ENCODE peak calls at places on chromosomes 2 and 18, in four cellular contexts. One of them, this sample, is unnamed.

GRCh38 chr2:241230435-241230834 is 42.0 kb downstream of the ANO7 start:
- DNase-seq in nephron progenitor cell: no peak
- DNase-seq in activated B cell treated with CpG ODN at 0.5 μM for 24 hours: no peak
- DNase-seq in OCI-LY7: no peak
- DNase-seq in this sample: no peak

GRCh38 chr2:211216221-211216620 is 659.8 kb downstream of the CPS1 start:
- DNase-seq in activated B cell treated with CpG ODN at 0.5 μM for 24 hours: no peak
- DNase-seq in OCI-LY7: peak; percentile 7
- DNase-seq in nephron progenitor cell: no peak
- DNase-seq in this sample: no peak

GRCh38 chr2:6791682-6792081 is 74.0 kb downstream of the CMPK2 start:
- DNase-seq in OCI-LY7: peak; percentile 34
- DNase-seq in nephron progenitor cell: no peak
- DNase-seq in activated B cell treated with CpG ODN at 0.5 μM for 24 hours: no peak
- DNase-seq in this sample: no peak

GRCh38 chr2:11530864-11531451 is 2.9 kb upstream of the GREB1 start:
- DNase-seq in OCI-LY7: no peak
- DNase-seq in activated B cell treated with CpG ODN at 0.5 μM for 24 hours: no peak
- DNase-seq in nephron progenitor cell: no peak
- DNase-seq in this sample: no peak

GRCh38 chr18:23933407-23933806 is 81.1 kb upstream of the TTC39C start:
- DNase-seq in activated B cell treated with CpG ODN at 0.5 μM for 24 hours: no peak
- DNase-seq in nephron progenitor cell: no peak
- DNase-seq in OCI-LY7: no peak
- DNase-seq in this sample: no peak

GRCh38 chr2:123851281-123851680 is 173.8 kb upstream of the CNTNAP5 start:
- DNase-seq in activated B cell treated with CpG ODN at 0.5 μM for 24 hours: no peak
- DNase-seq in OCI-LY7: no peak
- DNase-seq in nephron progenitor cell: no peak
- DNase-seq in this sample: no peak

GRCh38 chr2:127498386-127498785 is 27.9 kb downstream of the IWS1 start:
- DNase-seq in nephron progenitor cell: no peak
- DNase-seq in activated B cell treated with CpG ODN at 0.5 μM for 24 hours: no peak
- DNase-seq in OCI-LY7: no peak
- DNase-seq in this sample: no peak

GRCh38 chr2:189829092-189829843 is 45.0 kb downstream of the PMS1 start:
- DNase-seq in OCI-LY7: no peak
- DNase-seq in nephron progenitor cell: no peak
- DNase-seq in activated B cell treated with CpG ODN at 0.5 μM for 24 hours: no peak
- DNase-seq in this sample: no peak

GRCh38 chr18:48475635-48476549 is 62.9 kb upstream of the CTIF start:
- DNase-seq in nephron progenitor cell: peak; percentile 60
- DNase-seq in OCI-LY7: peak; percentile 52
- DNase-seq in activated B cell treated with CpG ODN at 0.5 μM for 24 hours: no peak
- DNase-seq in this sample: no peak

GRCh38 chr2:149002891-149003740 is 35.4 kb upstream of the LYPD6B start:
- DNase-seq in nephron progenitor cell: no peak
- DNase-seq in OCI-LY7: no peak
- DNase-seq in activated B cell treated with CpG ODN at 0.5 μM for 24 hours: no peak
- DNase-seq in this sample: no peak

GRCh38 chr2:71680925-71681324 is 227.6 kb downstream of the DYSF start:
- DNase-seq in nephron progenitor cell: no peak
- DNase-seq in OCI-LY7: no peak
- DNase-seq in activated B cell treated with CpG ODN at 0.5 μM for 24 hours: no peak
- DNase-seq in this sample: peak; percentile 25

GRCh38 chr2:34368304-34368703 is 769.2 kb upstream of the FAM98A start:
- DNase-seq in OCI-LY7: no peak
- DNase-seq in activated B cell treated with CpG ODN at 0.5 μM for 24 hours: no peak
- DNase-seq in nephron progenitor cell: no peak
- DNase-seq in this sample: no peak

GRCh38 chr2:66494708-66495107 is 59.8 kb downstream of the MEIS1 start:
- DNase-seq in OCI-LY7: no peak
- DNase-seq in nephron progenitor cell: no peak
- DNase-seq in activated B cell treated with CpG ODN at 0.5 μM for 24 hours: no peak
- DNase-seq in this sample: no peak

GRCh38 chr2:149799296-149799695 is 211.7 kb upstream of the MMADHC start:
- DNase-seq in nephron progenitor cell: no peak
- DNase-seq in activated B cell treated with CpG ODN at 0.5 μM for 24 hours: no peak
- DNase-seq in OCI-LY7: no peak
- DNase-seq in this sample: no peak

GRCh38 chr18:28584726-28585125 is 407.8 kb upstream of the CDH2 start:
- DNase-seq in OCI-LY7: no peak
- DNase-seq in nephron progenitor cell: peak; percentile 30
- DNase-seq in activated B cell treated with CpG ODN at 0.5 μM for 24 hours: no peak
- DNase-seq in this sample: no peak

GRCh38 chr18:64365106-64365505 is 216.2 kb upstream of the LINC00305 start:
- DNase-seq in nephron progenitor cell: no peak
- DNase-seq in activated B cell treated with CpG ODN at 0.5 μM for 24 hours: no peak
- DNase-seq in OCI-LY7: no peak
- DNase-seq in this sample: no peak

GRCh38 chr2:26970928-26971627 is 641 bp downstream of the MAPRE3 start:
- DNase-seq in nephron progenitor cell: peak; percentile 26
- DNase-seq in activated B cell treated with CpG ODN at 0.5 μM for 24 hours: no peak
- DNase-seq in OCI-LY7: no peak
- DNase-seq in this sample: no peak

GRCh38 chr18:68041327-68041726 is 524.8 kb upstream of the DSEL start:
- DNase-seq in nephron progenitor cell: no peak
- DNase-seq in OCI-LY7: no peak
- DNase-seq in activated B cell treated with CpG ODN at 0.5 μM for 24 hours: no peak
- DNase-seq in this sample: no peak

GRCh38 chr2:226739508-226740030 is 60.1 kb downstream of the IRS1 start:
- DNase-seq in OCI-LY7: no peak
- DNase-seq in activated B cell treated with CpG ODN at 0.5 μM for 24 hours: no peak
- DNase-seq in nephron progenitor cell: no peak
- DNase-seq in this sample: no peak

GRCh38 chr2:94997981-94998920 is 27.3 kb upstream of the MAL start:
- DNase-seq in OCI-LY7: no peak
- DNase-seq in activated B cell treated with CpG ODN at 0.5 μM for 24 hours: no peak
- DNase-seq in nephron progenitor cell: no peak
- DNase-seq in this sample: no peak

DNA sequence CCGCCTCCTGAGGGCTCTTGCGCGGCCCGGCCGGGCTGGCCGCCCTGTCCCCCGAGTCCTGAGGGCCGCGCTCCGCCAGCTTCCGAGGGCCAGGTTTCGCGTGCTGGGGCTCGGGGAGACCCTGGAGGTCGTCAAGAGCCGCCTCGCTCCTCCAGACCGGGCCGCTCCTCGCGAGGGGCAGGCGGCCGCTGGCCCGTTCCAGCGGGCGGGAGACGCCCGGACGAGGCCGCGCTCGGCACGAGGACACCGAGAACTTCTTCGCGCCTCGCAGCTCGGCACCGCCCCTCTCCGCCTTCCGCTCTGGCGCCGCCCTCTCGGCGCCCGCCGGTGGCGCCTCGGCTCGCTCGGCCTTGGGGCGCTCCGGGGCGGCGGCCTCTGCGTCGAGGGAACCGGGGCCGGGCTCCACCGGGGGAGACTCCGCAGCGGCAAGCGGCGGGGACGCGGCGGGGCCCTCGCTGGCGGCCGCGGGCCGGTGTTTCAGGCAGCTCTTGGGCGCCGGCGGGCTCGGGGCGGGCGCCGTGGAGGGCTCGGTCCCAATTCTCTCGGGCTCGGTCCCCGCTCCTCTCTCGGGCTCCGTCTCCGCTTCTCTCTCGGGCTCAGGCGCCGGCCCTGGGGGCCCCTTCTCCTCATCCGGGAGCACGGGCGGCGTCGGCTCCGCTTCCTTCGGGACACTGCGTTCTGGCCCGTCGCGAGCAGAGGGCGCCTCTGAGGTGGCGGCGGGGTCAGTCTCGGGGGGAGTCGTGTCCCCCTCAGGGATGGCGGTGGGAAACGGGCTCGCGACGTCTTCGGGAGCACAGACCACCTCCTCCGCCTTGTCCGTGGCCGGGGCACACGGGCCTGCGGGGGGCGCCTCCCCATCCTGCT is 91.6 kb upstream of the MGAT4A start:
- DNase-seq in activated B cell treated with CpG ODN at 0.5 μM for 24 hours: peak; percentile 41
- DNase-seq in nephron progenitor cell: peak; percentile 76
- DNase-seq in OCI-LY7: no peak
- DNase-seq in this sample: no peak
- TF ChIP-seq CTCF in activated B cell treated with CpG ODN at 0.5 μM for 24 hours: no peak
- TF ChIP-seq CTCF in nephron progenitor cell: peak; percentile 34
- TF ChIP-seq CTCF in OCI-LY7: no peak
- TF ChIP-seq CTCF in this sample: peak; percentile 66

DNA sequence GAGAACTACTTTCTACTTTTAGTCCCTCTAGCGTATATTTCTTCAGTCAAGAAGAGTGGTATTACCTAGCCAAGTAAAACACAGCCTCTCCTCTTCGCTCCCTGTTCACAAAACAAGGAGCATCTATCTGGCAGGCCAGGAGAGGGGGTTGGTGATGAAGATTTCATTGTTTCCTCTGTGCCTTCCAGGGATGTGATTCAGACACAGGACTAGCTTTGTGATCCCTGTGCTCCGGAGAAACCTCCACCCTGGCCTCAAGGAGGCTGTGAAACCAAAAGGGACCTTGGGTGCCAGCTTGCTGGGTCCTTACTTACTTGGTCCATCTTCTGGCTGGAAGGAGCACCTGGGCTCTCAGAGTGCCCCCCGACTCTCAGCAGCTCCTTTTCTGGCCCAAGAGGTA is 5.7 kb downstream of the RHOB start:
- DNase-seq in nephron progenitor cell: no peak
- DNase-seq in activated B cell treated with CpG ODN at 0.5 μM for 24 hours: no peak
- DNase-seq in OCI-LY7: no peak
- DNase-seq in this sample: no peak
- TF ChIP-seq CTCF in nephron progenitor cell: no peak
- TF ChIP-seq CTCF in activated B cell treated with CpG ODN at 0.5 μM for 24 hours: no peak
- TF ChIP-seq CTCF in OCI-LY7: no peak
- TF ChIP-seq CTCF in this sample: no peak

DNA sequence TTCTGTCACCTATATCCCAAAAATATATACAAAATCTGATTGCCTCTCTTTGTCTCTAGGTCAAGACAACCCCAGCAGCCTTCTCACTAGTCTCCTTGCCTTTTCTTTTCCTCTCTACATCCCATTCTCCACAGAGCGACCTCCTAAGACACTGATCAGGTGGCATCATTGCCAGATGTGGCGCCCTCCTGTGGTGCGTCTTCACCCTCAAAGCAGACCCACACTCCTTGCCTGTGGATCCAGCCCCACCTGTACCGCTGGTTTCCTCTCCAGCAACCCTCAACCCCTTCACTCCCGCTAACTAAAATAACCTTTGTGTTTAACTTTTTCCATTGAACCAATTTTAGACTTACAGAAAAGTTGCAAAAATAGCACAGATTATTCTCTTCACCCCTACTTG is 273.3 kb downstream of the GLI2 start:
- DNase-seq in activated B cell treated with CpG ODN at 0.5 μM for 24 hours: no peak
- DNase-seq in nephron progenitor cell: no peak
- DNase-seq in OCI-LY7: peak; percentile 3
- DNase-seq in this sample: no peak
- TF ChIP-seq CTCF in activated B cell treated with CpG ODN at 0.5 μM for 24 hours: no peak
- TF ChIP-seq CTCF in nephron progenitor cell: no peak
- TF ChIP-seq CTCF in OCI-LY7: peak; percentile 68
- TF ChIP-seq CTCF in this sample: no peak

GRCh38 chr2:151260492-151261239 is 997 bp downstream of the RBM43 start:
- DNase-seq in OCI-LY7: peak; percentile 11
- DNase-seq in activated B cell treated with CpG ODN at 0.5 μM for 24 hours: no peak
- DNase-seq in nephron progenitor cell: no peak
- DNase-seq in this sample: no peak
- TF ChIP-seq CTCF in OCI-LY7: no peak
- TF ChIP-seq CTCF in activated B cell treated with CpG ODN at 0.5 μM for 24 hours: no peak
- TF ChIP-seq CTCF in nephron progenitor cell: no peak
- TF ChIP-seq CTCF in this sample: no peak

GRCh38 chr18:22385718-22386117 is 32.0 kb downstream of the CTAGE1 start:
- DNase-seq in nephron progenitor cell: no peak
- DNase-seq in OCI-LY7: no peak
- DNase-seq in activated B cell treated with CpG ODN at 0.5 μM for 24 hours: no peak
- DNase-seq in this sample: no peak
- TF ChIP-seq CTCF in nephron progenitor cell: no peak
- TF ChIP-seq CTCF in OCI-LY7: no peak
- TF ChIP-seq CTCF in activated B cell treated with CpG ODN at 0.5 μM for 24 hours: no peak
- TF ChIP-seq CTCF in this sample: no peak

GRCh38 chr2:230225486-230225885 is at the start of gene SP140:
- DNase-seq in nephron progenitor cell: no peak
- DNase-seq in activated B cell treated with CpG ODN at 0.5 μM for 24 hours: peak; percentile 55
- DNase-seq in OCI-LY7: peak; percentile 57
- DNase-seq in this sample: peak; percentile 81
- TF ChIP-seq CTCF in nephron progenitor cell: no peak
- TF ChIP-seq CTCF in activated B cell treated with CpG ODN at 0.5 μM for 24 hours: no peak
- TF ChIP-seq CTCF in OCI-LY7: no peak
- TF ChIP-seq CTCF in this sample: no peak

GRCh38 chr2:104733544-104733943 is 120.4 kb upstream of the POU3F3 start:
- DNase-seq in nephron progenitor cell: no peak
- DNase-seq in OCI-LY7: peak; percentile 52
- DNase-seq in activated B cell treated with CpG ODN at 0.5 μM for 24 hours: no peak
- DNase-seq in this sample: no peak
- TF ChIP-seq CTCF in nephron progenitor cell: peak; percentile 19
- TF ChIP-seq CTCF in OCI-LY7: peak; percentile 74
- TF ChIP-seq CTCF in activated B cell treated with CpG ODN at 0.5 μM for 24 hours: no peak
- TF ChIP-seq CTCF in this sample: peak; percentile 75

GRCh38 chr2:64345998-64346397 is 108.0 kb upstream of the LGALSL start:
- DNase-seq in OCI-LY7: no peak
- DNase-seq in activated B cell treated with CpG ODN at 0.5 μM for 24 hours: no peak
- DNase-seq in nephron progenitor cell: no peak
- DNase-seq in this sample: no peak
- TF ChIP-seq CTCF in OCI-LY7: no peak
- TF ChIP-seq CTCF in activated B cell treated with CpG ODN at 0.5 μM for 24 hours: no peak
- TF ChIP-seq CTCF in nephron progenitor cell: no peak
- TF ChIP-seq CTCF in this sample: no peak

GRCh38 chr2:36507408-36507812 is 90.6 kb downstream of the FEZ2 start:
- DNase-seq in activated B cell treated with CpG ODN at 0.5 μM for 24 hours: no peak
- DNase-seq in nephron progenitor cell: peak; percentile 33
- DNase-seq in OCI-LY7: peak; percentile 64
- DNase-seq in this sample: no peak
- TF ChIP-seq CTCF in activated B cell treated with CpG ODN at 0.5 μM for 24 hours: no peak
- TF ChIP-seq CTCF in nephron progenitor cell: peak; percentile 63
- TF ChIP-seq CTCF in OCI-LY7: peak; percentile 95
- TF ChIP-seq CTCF in this sample: peak; percentile 57

This sample was measured in CD14-positive monocyte.